ENCODE peak calls at places on chromosome 4, in six cellular contexts. R is CD8-positive, alpha-beta T cell; U is kidney; L is heart right ventricle; Z is adrenal gland; P is A549. O is an unnamed sample.

GRCh38 chr4:67702166-67702565 is 1.2 kb upstream of the UBA6 start:
- DNase-seq in R (no peak), U (no peak), L (no peak), Z (no peak), P (no peak), O (no peak)

GRCh38 chr4:174248407-174248806 is 35.1 kb downstream of the FBXO8 start:
- DNase-seq in R (no peak), U (no peak), L (no peak), Z (no peak), P (no peak), O (no peak)

GRCh38 chr4:37970702-37971101 is 10.5 kb downstream of the PTTG2 start:
- DNase-seq in R (peak), U (peak), L (peak), Z (peak), P (peak), O (peak)

GRCh38 chr4:123356914-123357313 is 39.7 kb upstream of the SPRY1 start:
- DNase-seq in R (no peak), U (no peak), L (no peak), Z (no peak), P (no peak), O (no peak)

GRCh38 chr4:52825311-52826090 is 36.6 kb upstream of the RASL11B start:
- DNase-seq in R (no peak), U (no peak), L (no peak), Z (no peak), P (no peak), O (no peak)

GRCh38 chr4:138028923-138029322 is 213.2 kb downstream of the SLC7A11 start:
- DNase-seq in R (no peak), U (no peak), L (no peak), Z (no peak), P (no peak), O (no peak)

GRCh38 chr4:155703486-155704227 is 37.0 kb downstream of the GUCY1A1 start:
- DNase-seq in R (no peak), U (no peak), L (no peak), Z (no peak), P (no peak), O (no peak)

GRCh38 chr4:24642941-24643628 is 58.7 kb upstream of the DHX15 start:
- DNase-seq in R (no peak), U (no peak), L (no peak), Z (no peak), P (peak), O (no peak)

GRCh38 chr4:67603310-67604028 is 44.9 kb downstream of the STAP1 start:
- DNase-seq in R (no peak), U (no peak), L (no peak), Z (no peak), P (no peak), O (no peak)

GRCh38 chr4:105002278-105002677 is 144.4 kb upstream of the TET2 start:
- DNase-seq in R (no peak), U (peak), L (no peak), Z (no peak), P (no peak), O (no peak)

GRCh38 chr4:130336585-130337217 is 1240.7 kb downstream of the C4orf33 start:
- DNase-seq in R (no peak), U (no peak), L (no peak), Z (no peak), P (no peak), O (no peak)

GRCh38 chr4:139209470-139210063 is 32.5 kb upstream of the ELF2 start:
- DNase-seq in R (no peak), U (no peak), L (no peak), Z (no peak), P (no peak), O (no peak)

GRCh38 chr4:3250438-3250955 is 1.5 kb downstream of the MSANTD1 start:
- DNase-seq in R (no peak), U (peak), L (no peak), Z (no peak), P (no peak), O (no peak)

GRCh38 chr4:188941524-188942109 is 802.4 kb downstream of the TRIML1 start:
- DNase-seq in R (no peak), U (no peak), L (no peak), Z (peak), P (peak), O (no peak)

GRCh38 chr4:94373752-94374151 is 31.1 kb upstream of the HPGDS start:
- DNase-seq in R (no peak), U (no peak), L (no peak), Z (no peak), P (no peak), O (no peak)

GRCh38 chr4:88063634-88064296 is 56.3 kb downstream of the PKD2 start:
- DNase-seq in R (no peak), U (no peak), L (no peak), Z (no peak), P (no peak), O (no peak)

GRCh38 chr4:44038811-44039210 is 409.8 kb downstream of the KCTD8 start:
- DNase-seq in R (no peak), U (no peak), L (no peak), Z (no peak), P (no peak), O (no peak)

GRCh38 chr4:20367446-20367845 is 115.7 kb downstream of the SLIT2 start:
- DNase-seq in R (no peak), U (no peak), L (no peak), Z (no peak), P (no peak), O (no peak)

GRCh38 chr4:47830263-47831025 is 7.4 kb downstream of the CORIN start:
- DNase-seq in R (no peak), U (no peak), L (no peak), Z (no peak), P (no peak), O (no peak)

GRCh38 chr4:161256716-161257115 is 907.1 kb downstream of the FSTL5 start:
- DNase-seq in R (no peak), U (no peak), L (no peak), Z (no peak), P (no peak), O (no peak)

GRCh38 chr4:86356831-86357230 is 3.0 kb downstream of the MAPK10 start:
- DNase-seq in R (no peak), U (no peak), L (no peak), Z (no peak), P (no peak), O (no peak)

GRCh38 chr4:53928825-53929224 is 135.6 kb downstream of the CHIC2 start:
- DNase-seq in R (no peak), U (no peak), L (no peak), Z (no peak), P (no peak), O (no peak)

GRCh38 chr4:33890841-33891240 is 2353.5 kb downstream of the ARAP2 start:
- DNase-seq in R (no peak), U (no peak), L (no peak), Z (no peak), P (no peak), O (no peak)

GRCh38 chr4:106140601-106141000 is 175.4 kb downstream of the TBCK start:
- DNase-seq in R (no peak), U (no peak), L (no peak), Z (no peak), P (no peak), O (no peak)

GRCh38 chr4:152575533-152575932 is 39.6 kb upstream of the FBXW7 start:
- DNase-seq in R (no peak), U (no peak), L (no peak), Z (no peak), P (no peak), O (no peak)

GRCh38 chr4:7903686-7904085 is 36.0 kb downstream of the AFAP1 start:
- DNase-seq in R (no peak), U (no peak), L (no peak), Z (no peak), P (no peak), O (no peak)

GRCh38 chr4:7905461-7905915 is 34.2 kb downstream of the AFAP1 start:
- DNase-seq in R (no peak), U (no peak), L (peak), Z (peak), P (no peak), O (no peak)

GRCh38 chr4:7906171-7906581 is 33.5 kb downstream of the AFAP1 start:
- DNase-seq in R (no peak), U (no peak), L (no peak), Z (no peak), P (no peak), O (no peak)

GRCh38 chr4:7904108-7904516 is 35.5 kb downstream of the AFAP1 start:
- DNase-seq in R (no peak), U (no peak), L (no peak), Z (no peak), P (no peak), O (no peak)

DNA sequence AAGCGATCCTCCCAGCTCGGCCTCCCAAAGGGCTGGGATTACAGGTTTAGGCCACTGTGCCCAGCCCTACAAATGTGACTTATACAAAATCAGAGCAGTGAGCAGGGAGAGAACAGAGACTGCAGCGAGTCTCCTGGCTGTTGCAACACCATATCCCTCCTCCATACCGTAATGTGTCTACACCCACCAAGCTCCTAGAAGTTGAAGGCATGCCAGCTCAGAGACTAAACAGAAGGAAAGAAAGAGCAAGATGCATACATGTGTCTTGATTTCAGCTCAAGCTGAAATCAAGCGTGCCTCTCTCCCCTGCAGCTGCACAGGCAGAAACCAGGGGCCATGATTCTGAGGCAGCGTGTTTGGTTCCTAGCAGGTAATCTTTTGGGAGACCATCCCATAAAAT is 34.7 kb downstream of the AFAP1 start:
- DNase-seq in R (no peak), U (no peak), L (no peak), Z (no peak), P (no peak), O (no peak)
- H3K4me3 ChIP-seq in R (no peak), U (no peak), L (no peak), Z (no peak), P (no peak), O (no peak)

DNA sequence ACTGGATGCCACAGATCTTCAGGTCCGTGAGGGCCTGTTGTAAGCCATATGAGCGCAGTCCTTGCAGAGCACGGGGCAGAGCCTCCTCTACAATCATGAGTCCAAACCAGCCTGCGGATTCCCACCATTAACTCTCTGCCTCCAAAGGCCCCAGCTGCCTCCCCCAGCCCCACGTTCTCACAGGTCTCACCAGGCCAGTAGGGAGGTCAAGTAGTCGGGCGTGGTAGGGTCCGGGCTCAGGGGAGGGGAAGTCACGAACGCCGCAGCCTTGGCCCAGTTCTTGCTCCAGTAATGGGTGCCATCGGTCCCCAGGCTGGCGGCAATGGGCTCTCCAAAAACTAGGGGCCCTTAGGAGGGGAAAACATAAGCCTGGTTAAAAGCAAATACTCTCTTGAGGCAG is 53.6 kb downstream of the CRMP1 start:
- DNase-seq in R (no peak), U (no peak), L (no peak), Z (no peak), P (no peak), O (no peak)
- H3K27ac ChIP-seq in R (no peak), U (no peak), L (peak), Z (no peak), P (no peak), O (no peak)

GRCh38 chr4:127124919-127125318 is 507.8 kb upstream of the INTU start:
- DNase-seq in R (no peak), U (no peak), L (no peak), Z (no peak), P (no peak), O (no peak)

GRCh38 chr4:127120706-127121105 is 512.1 kb upstream of the INTU start:
- DNase-seq in R (no peak), U (no peak), L (no peak), Z (no peak), P (no peak), O (no peak)
- H3K4me3 ChIP-seq in R (no peak), U (no peak), L (no peak), Z (no peak), P (no peak), O (no peak)

DNA sequence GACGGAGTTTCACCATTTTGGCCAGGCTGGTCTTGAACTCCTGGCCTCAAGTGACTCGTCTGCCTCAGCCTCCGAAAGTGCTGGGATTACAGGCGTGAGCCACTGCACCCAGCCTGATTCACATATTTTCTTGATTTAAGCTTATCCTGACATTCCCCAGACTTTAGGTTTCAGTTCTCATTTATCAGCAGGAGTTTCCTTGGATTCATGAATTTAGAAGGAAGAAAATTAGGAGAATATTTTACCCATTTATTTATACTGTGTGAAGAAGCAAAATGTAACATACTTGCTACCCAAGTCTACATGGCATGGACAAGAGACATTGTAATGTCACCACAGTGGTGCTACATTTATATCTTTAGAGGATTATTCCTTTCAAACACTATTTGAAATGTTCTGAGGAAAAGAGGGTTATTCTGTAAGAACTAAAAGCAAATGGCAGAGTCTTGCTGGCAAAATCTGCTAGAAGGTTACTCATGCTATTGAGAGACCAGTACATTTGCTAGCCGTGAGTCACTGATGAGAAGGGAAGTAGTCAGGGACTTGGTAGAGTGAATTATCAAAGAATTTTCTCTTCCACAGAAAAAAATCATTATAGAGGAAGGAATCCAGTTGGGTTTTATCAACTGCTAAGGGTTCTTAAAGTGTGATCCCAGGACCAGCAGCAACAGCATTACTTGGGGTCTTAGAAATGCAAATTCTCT is 26.1 kb upstream of the CFAP299 start:
- DNase-seq in R (no peak), U (no peak), L (no peak), Z (no peak), P (no peak), O (no peak)
- H3K27ac ChIP-seq in R (no peak), U (no peak), L (no peak), Z (no peak), P (peak), O (no peak)

GRCh38 chr4:13441506-13441905 is 42.6 kb downstream of the RAB28 start:
- DNase-seq in R (no peak), U (no peak), L (no peak), Z (no peak), P (no peak), O (no peak)

DNA sequence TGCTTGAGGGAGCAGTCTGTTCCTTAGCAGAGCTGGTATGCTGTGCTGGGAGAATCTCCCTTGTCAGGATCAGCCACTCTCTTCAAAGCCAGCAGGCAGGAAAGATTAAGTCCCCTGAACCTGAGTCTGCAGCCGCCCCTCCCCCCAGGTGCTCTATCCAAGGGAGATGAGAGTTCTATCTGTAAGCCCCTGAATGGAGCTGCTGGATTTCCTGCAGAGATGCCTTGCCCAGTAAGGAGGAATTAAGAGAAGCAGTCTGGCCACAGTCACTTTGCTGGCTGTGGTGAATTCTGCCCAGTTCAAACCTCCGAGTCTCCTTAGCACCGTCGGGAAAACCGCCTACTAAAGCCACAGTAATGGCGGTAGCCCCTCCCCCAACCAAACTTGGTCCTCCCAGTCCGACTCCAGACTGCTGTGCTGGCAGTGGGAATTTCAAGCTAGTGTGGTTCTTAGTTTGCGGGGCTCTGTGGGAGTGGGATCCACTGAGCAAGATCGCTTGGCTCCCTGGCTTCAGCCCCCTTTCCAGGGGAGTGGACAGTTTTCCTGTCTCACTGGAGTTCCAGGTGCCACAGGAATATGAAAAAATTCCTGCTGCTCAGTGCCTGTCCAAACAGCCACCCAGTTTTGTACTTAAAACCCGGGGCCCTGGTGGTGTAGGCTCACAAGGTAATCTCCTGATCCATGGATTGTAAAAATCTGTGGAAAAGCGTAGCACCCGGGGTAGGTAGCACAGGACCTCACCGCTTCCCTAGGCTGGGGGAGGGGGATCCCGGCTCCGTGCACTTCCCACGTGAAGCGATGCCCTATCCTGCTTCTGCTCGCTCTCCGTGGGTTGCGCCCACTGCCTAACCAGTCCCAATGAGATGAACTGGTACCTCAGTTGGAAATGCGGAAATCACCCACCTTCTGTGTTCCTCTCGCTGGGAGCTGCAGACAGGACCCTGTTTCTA is 38.0 kb downstream of the RAB28 start:
- DNase-seq in R (no peak), U (peak), L (no peak), Z (no peak), P (no peak), O (no peak)
- H3K4me3 ChIP-seq in R (no peak), U (no peak), L (no peak), Z (no peak), P (no peak), O (no peak)

GRCh38 chr4:113147498-113148231 is 98.2 kb downstream of the ANK2 start:
- DNase-seq in R (no peak), U (no peak), L (no peak), Z (no peak), P (no peak), O (no peak)
- H3K27ac ChIP-seq in R (no peak), U (peak), L (peak), Z (peak), P (peak), O (peak)

O was measured in ovary.